ENCODE peak calls at places on chromosomes 7 and 10, in seven cellular contexts. T is IMR-90, O is H9, D is neuronal stem cell, N is H1, B is mesenchymal stem cell, S is mesendoderm. H is an unnamed sample.

GRCh38 chr10:118496525-118496924 is 98.9 kb downstream of the PRLHR start:
- DNase-seq in N (peak), T (no peak), B (no peak), D (no peak), O (no peak), S (no peak), H (no peak)

GRCh38 chr10:43576580-43576979 is 2.2 kb upstream of the ZNF239 start:
- DNase-seq in S (no peak), N (no peak), T (no peak), O (no peak), D (no peak), B (no peak), H (no peak)

GRCh38 chr10:77983384-77984341 is 45.7 kb downstream of the POLR3A start:
- DNase-seq in D (no peak), B (peak), O (no peak), S (no peak), N (no peak), T (peak), H (no peak)

GRCh38 chr7:36208997-36209813 is 56.2 kb downstream of the EEPD1 start:
- DNase-seq in T (peak), B (peak), O (no peak), D (no peak), N (no peak), S (no peak), H (peak)

GRCh38 chr10:127774771-127775559 is 38.0 kb downstream of the FOXI2 start:
- DNase-seq in D (no peak), S (no peak), B (no peak), T (no peak), O (no peak), N (no peak), H (no peak)

GRCh38 chr10:89431977-89432376 is 17.6 kb downstream of the IFIT5 start:
- DNase-seq in N (no peak), B (peak), O (no peak), S (peak), D (no peak), T (peak), H (no peak)

GRCh38 chr7:54037873-54038272 is 504.3 kb upstream of the VSTM2A start:
- DNase-seq in D (no peak), T (no peak), O (peak), S (peak), N (no peak), B (no peak), H (no peak)

GRCh38 chr10:110034596-110034995 is 26.8 kb downstream of the ADD3 start:
- DNase-seq in O (no peak), D (no peak), T (peak), B (no peak), N (no peak), S (no peak), H (peak)

GRCh38 chr7:75695036-75695435 is 43.7 kb downstream of the HIP1 start:
- DNase-seq in B (no peak), N (no peak), S (no peak), D (no peak), O (no peak), T (no peak), H (no peak)

GRCh38 chr10:13046861-13047528 is 45.5 kb upstream of the CCDC3 start:
- DNase-seq in O (no peak), S (no peak), B (no peak), T (no peak), D (no peak), N (no peak), H (peak)

GRCh38 chr10:88505680-88506215 is 77.4 kb downstream of the RNLS start:
- DNase-seq in N (no peak), T (no peak), B (no peak), S (peak), O (peak), D (no peak), H (no peak)

GRCh38 chr7:76303829-76304505 is 1.5 kb downstream of the HSPB1 start:
- DNase-seq in T (peak), N (no peak), B (peak), O (no peak), D (no peak), S (no peak), H (peak)

GRCh38 chr7:7210475-7211237 is 28.3 kb downstream of the C1GALT1 start:
- DNase-seq in D (no peak), N (peak), S (peak), T (no peak), O (peak), B (no peak), H (no peak)
- H2BK120ac ChIP-seq in D (no peak), N (peak), S (peak), T (no peak), O (peak), B (no peak), H (peak)

GRCh38 chr7:131090866-131091692 is 236.6 kb upstream of the MKLN1 start:
- DNase-seq in N (no peak), O (no peak), T (no peak), B (peak), D (no peak), S (peak), H (no peak)
- H2BK120ac ChIP-seq in N (peak), O (no peak), T (no peak), B (no peak), D (no peak), S (no peak), H (no peak)

GRCh38 chr7:157540606-157541294 is 203.9 kb downstream of the DNAJB6 start:
- DNase-seq in D (no peak), O (no peak), N (no peak), S (no peak), B (no peak), T (no peak), H (no peak)

GRCh38 chr7:157540020-157540419 is 203.2 kb downstream of the DNAJB6 start:
- DNase-seq in T (no peak), D (no peak), O (no peak), S (no peak), N (no peak), B (no peak), H (no peak)

GRCh38 chr7:157542669-157543021 is 205.8 kb downstream of the DNAJB6 start:
- DNase-seq in D (no peak), T (no peak), S (no peak), B (no peak), N (no peak), O (no peak), H (no peak)

GRCh38 chr7:157541796-157542668 is 205.2 kb downstream of the DNAJB6 start:
- DNase-seq in S (no peak), O (no peak), T (no peak), D (no peak), B (no peak), N (no peak), H (no peak)

GRCh38 chr7:157541295-157541608 is 204.4 kb downstream of the DNAJB6 start:
- DNase-seq in B (no peak), S (no peak), D (no peak), T (no peak), N (no peak), O (no peak), H (no peak)
- H2BK120ac ChIP-seq in B (no peak), S (no peak), D (no peak), T (no peak), N (no peak), O (no peak), H (no peak)

GRCh38 chr10:116007256-116007891 is 265.6 kb downstream of the GFRA1 start:
- DNase-seq in N (no peak), T (no peak), B (no peak), S (no peak), D (no peak), O (no peak), H (peak)
- H2BK120ac ChIP-seq in N (no peak), T (no peak), B (no peak), S (no peak), D (no peak), O (no peak), H (no peak)